ENCODE peak calls at places on chromosomes 16 and 17, in six cellular contexts. E, W, V, Q, U and H are unnamed samples.

GRCh38 chr16:85089485-85089884 is 22.8 kb downstream of the CIBAR2 start:
- DNase-seq in E (no peak), V (no peak), Q (no peak), W (no peak), U (no peak), H (no peak)

GRCh38 chr17:74512624-74513084 is 18.6 kb downstream of the CD300LB start:
- DNase-seq in V (no peak), Q (peak; percentile 25), W (no peak), U (no peak), E (no peak), H (peak; percentile 51)

GRCh38 chr17:36877774-36878173 is 59.5 kb upstream of the LHX1 start:
- DNase-seq in W (no peak), U (peak; percentile 11), V (no peak), E (no peak), Q (no peak), H (no peak)

GRCh38 chr16:28321700-28322411 is 29.5 kb downstream of the SBK1 start:
- DNase-seq in W (peak; percentile 32), V (peak; percentile 60), Q (no peak), E (no peak), U (peak; percentile 9), H (peak; percentile 40)

GRCh38 chr17:47205419-47205963 is 3.7 kb upstream of the MYL4 start:
- DNase-seq in V (no peak), W (no peak), U (peak; percentile 68), E (peak; percentile 64), Q (peak; percentile 72), H (peak; percentile 58)

GRCh38 chr17:74274703-74275340 is 788 bp downstream of the DNAI2 start:
- DNase-seq in U (no peak), Q (no peak), E (no peak), W (no peak), V (no peak), H (no peak)

GRCh38 chr16:54875443-54875842 is 55.2 kb upstream of the IRX5 start:
- DNase-seq in W (no peak), V (no peak), U (no peak), E (no peak), Q (no peak), H (no peak)

GRCh38 chr17:76493505-76494167 is 7.6 kb downstream of the RHBDF2 start:
- DNase-seq in V (no peak), Q (peak; percentile 39), U (no peak), E (no peak), W (no peak), H (peak; percentile 26)

GRCh38 chr17:44176257-44176656 is 5.8 kb downstream of the ASB16 start:
- DNase-seq in E (no peak), V (no peak), W (no peak), U (no peak), Q (no peak), H (no peak)

GRCh38 chr17:72764632-72765041 is 327.9 kb downstream of the SLC39A11 start:
- DNase-seq in V (no peak), U (peak; percentile 62), W (no peak), E (no peak), Q (no peak), H (no peak)

GRCh38 chr17:83080641-83081560 is 1.5 kb downstream of the METRNL start:
- DNase-seq in U (peak; percentile 24), Q (peak; percentile 45), W (no peak), V (no peak), E (no peak), H (peak; percentile 44)

GRCh38 chr17:4295686-4296085 is 31.9 kb upstream of the ANKFY1 start:
- DNase-seq in U (no peak), E (no peak), Q (no peak), V (no peak), W (no peak), H (no peak)

GRCh38 chr17:80389011-80389995 is 25.7 kb upstream of the ENDOV start:
- DNase-seq in W (no peak), Q (no peak), E (no peak), U (peak; percentile 13), V (no peak), H (no peak)

GRCh38 chr16:31331141-31331764 is 23.7 kb upstream of the ITGAX start:
- DNase-seq in V (no peak), U (no peak), W (no peak), Q (no peak), E (no peak), H (no peak)

GRCh38 chr16:4245400-4245799 is 3.5 kb upstream of the SRL start:
- DNase-seq in E (no peak), V (no peak), Q (no peak), U (peak; percentile 39), W (no peak), H (no peak)

GRCh38 chr17:77602062-77602746 is 356.3 kb upstream of the TNRC6C start:
- DNase-seq in U (peak; percentile 29), V (no peak), W (no peak), Q (peak; percentile 27), E (no peak), H (no peak)

GRCh38 chr16:58026139-58026704 is 668 bp downstream of the MMP15 start:
- DNase-seq in E (peak; percentile 22), U (peak; percentile 17), W (no peak), Q (peak; percentile 66), V (peak; percentile 56), H (peak; percentile 66)

GRCh38 chr17:31321481-31321880 is at the start of gene EVI2A:
- DNase-seq in W (no peak), U (peak; percentile 88), V (no peak), E (no peak), Q (no peak), H (no peak)

GRCh38 chr16:69123894-69124293 is 8.5 kb downstream of the CHTF8 start:
- DNase-seq in V (peak; percentile 60), U (peak; percentile 76), Q (peak; percentile 57), W (peak; percentile 85), E (peak; percentile 53), H (peak; percentile 76)

GRCh38 chr17:38869647-38870258 is at the start of gene LASP1:
- DNase-seq in E (peak; percentile 87), W (peak; percentile 77), Q (peak; percentile 92), U (peak; percentile 87), V (peak; percentile 83), H (peak; percentile 90)

GRCh38 chr17:31313982-31314787 is at the start of gene EVI2B:
- DNase-seq in V (no peak), Q (no peak), E (no peak), U (peak; percentile 64), W (no peak), H (no peak)

GRCh38 chr17:33435716-33436301 is 142.7 kb upstream of the ASIC2 start:
- DNase-seq in W (no peak), V (no peak), Q (no peak), U (no peak), E (no peak), H (no peak)

GRCh38 chr16:71933913-71934696 is 38.8 kb downstream of the IST1 start:
- DNase-seq in V (no peak), W (no peak), Q (no peak), E (no peak), U (peak; percentile 79), H (no peak)

DNA sequence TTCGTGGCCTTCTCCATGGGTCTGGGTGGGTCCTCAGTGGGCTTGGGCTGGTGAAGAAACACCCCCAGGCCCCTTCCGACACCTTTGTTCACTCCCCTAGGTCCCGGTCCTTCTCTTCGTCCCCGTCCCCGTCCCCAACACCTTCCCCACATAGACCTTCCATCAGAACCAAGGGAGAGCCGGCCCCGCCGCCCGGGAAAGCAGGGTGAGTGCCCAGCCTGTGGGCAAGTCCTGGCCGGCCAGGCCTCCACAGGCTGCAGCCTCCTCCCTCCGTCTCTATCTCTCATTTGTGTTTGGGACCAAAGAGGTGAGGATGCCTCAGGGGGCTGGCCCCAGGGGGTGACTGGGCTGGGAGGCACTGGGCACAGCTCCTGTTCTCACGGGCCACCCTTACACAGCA is 14.5 kb upstream of the IL17C start:
- DNase-seq in W (no peak), U (no peak), Q (no peak), E (no peak), V (no peak), H (no peak)
- TF ChIP-seq POLR2A in W (no peak), U (no peak), Q (no peak), E (no peak), V (no peak), H (no peak)

GRCh38 chr17:28405632-28406477 is at the start of gene SLC46A1:
- DNase-seq in Q (peak; percentile 65), W (peak; percentile 28), E (peak; percentile 40), U (no peak), V (peak; percentile 76), H (peak; percentile 60)

GRCh38 chr17:28404007-28404406 is 2.0 kb downstream of the SLC46A1 start:
- DNase-seq in E (no peak), V (no peak), Q (no peak), U (no peak), W (no peak), H (no peak)

GRCh38 chr17:28406478-28406824 is 439 bp upstream of the SLC46A1 start:
- DNase-seq in Q (no peak), V (no peak), E (no peak), W (no peak), U (no peak), H (no peak)

GRCh38 chr17:28404461-28404811 is 1.6 kb downstream of the SLC46A1 start:
- DNase-seq in U (no peak), Q (no peak), E (no peak), W (no peak), V (no peak), H (no peak)

GRCh38 chr17:28404812-28405570 is 1.0 kb downstream of the SLC46A1 start:
- DNase-seq in Q (peak; percentile 50), V (no peak), W (peak; percentile 84), U (no peak), E (peak; percentile 12), H (peak; percentile 58)
- TF ChIP-seq CTCF in Q (no peak), V (no peak), W (no peak), U (no peak), E (no peak), H (no peak)

DNA sequence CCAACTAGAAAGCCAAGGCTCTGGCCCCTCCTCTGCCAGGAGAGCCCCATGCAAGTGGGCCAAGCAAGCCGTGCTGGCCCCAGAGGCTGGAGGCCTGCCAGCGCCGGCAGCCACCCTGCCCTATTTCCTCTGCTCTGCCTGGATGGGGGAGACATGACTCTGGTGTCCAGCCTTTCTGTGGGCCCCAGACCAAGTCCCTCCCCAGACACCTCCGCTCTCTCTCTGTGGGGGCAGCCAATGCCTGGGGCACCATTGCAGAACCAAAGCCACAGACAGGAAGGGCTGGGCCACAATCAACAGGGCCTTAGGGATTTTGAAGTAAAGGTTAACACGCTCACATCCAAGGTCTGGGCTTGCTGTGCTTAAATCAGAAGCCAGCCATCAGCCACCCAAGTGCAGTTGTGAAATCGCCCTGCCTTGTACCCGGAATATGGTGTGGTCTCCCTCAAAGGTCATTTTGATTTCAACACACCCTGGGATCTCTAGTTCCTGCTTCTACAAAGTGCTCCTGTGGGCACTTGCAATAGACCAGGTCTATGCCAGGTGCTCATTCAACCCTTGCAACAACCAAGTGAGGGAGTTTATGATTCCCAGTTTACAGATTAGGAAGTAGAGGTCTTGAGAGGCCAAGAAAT is 63.5 kb upstream of the TEX2 start:
- DNase-seq in W (peak; percentile 63), U (no peak), V (no peak), Q (peak; percentile 44), E (peak; percentile 62), H (no peak)
- TF ChIP-seq POLR2A in W (no peak), U (no peak), V (peak; percentile 7), Q (no peak), E (no peak), H (no peak)

GRCh38 chr16:49183911-49184310 is 97.7 kb downstream of the CBLN1 start:
- DNase-seq in U (no peak), Q (no peak), W (peak; percentile 20), V (peak; percentile 5), E (no peak), H (no peak)
- TF ChIP-seq CTCF in U (peak; percentile 32), Q (no peak), W (peak; percentile 74), V (no peak), E (no peak), H (peak; percentile 3)

GRCh38 chr17:1868090-1868489 is 38.3 kb downstream of the RPA1 start:
- DNase-seq in Q (no peak), V (no peak), E (no peak), U (no peak), W (no peak), H (no peak)
- TF ChIP-seq POLR2A in Q (no peak), V (no peak), E (no peak), U (no peak), W (no peak), H (no peak)